ENCODE peak calls at places on chromosomes 1 and 21, in eight cellular contexts. Y is cerebellum, G is fibroblast of pulmonary artery, X is omental fat pad, S is heart right ventricle, T is iPS DF 19.7, N is AML-193, Q is stromal cell of bone marrow. Z is an unnamed sample.

GRCh38 chr21:24456358-24456757 is 1150.9 kb downstream of the MRPL39 start:
- DNase-seq in Y (no peak), G (peak), X (no peak), S (no peak), T (no peak), N (no peak), Q (no peak), Z (no peak)

GRCh38 chr1:29521846-29522580 is 285.7 kb downstream of the PTPRU start:
- DNase-seq in Y (no peak), G (no peak), X (no peak), S (no peak), T (no peak), N (no peak), Q (no peak), Z (no peak)

GRCh38 chr1:156492591-156493080 is 7.9 kb downstream of the MEF2D start:
- DNase-seq in Y (no peak), G (no peak), X (no peak), S (no peak), T (no peak), N (no peak), Q (no peak), Z (peak)

GRCh38 chr1:938088-938683 is 14.5 kb downstream of the SAMD11 start:
- DNase-seq in Y (no peak), G (peak), X (no peak), S (no peak), T (no peak), N (peak), Q (no peak), Z (peak)

GRCh38 chr1:27643626-27644368 is 8.8 kb upstream of the FGR start:
- DNase-seq in Y (no peak), G (peak), X (no peak), S (peak), T (no peak), N (peak), Q (peak), Z (peak)

GRCh38 chr1:209634005-209634737 is 18.1 kb downstream of the LAMB3 start:
- DNase-seq in Y (no peak), G (no peak), X (no peak), S (no peak), T (no peak), N (no peak), Q (no peak), Z (no peak)

GRCh38 chr1:20439282-20439681 is 46.7 kb downstream of the CAMK2N1 start:
- DNase-seq in Y (no peak), G (peak), X (no peak), S (no peak), T (no peak), N (no peak), Q (no peak), Z (peak)

GRCh38 chr1:38243106-38243505 is 196.5 kb upstream of the POU3F1 start:
- DNase-seq in Y (no peak), G (no peak), X (no peak), S (no peak), T (no peak), N (no peak), Q (no peak), Z (no peak)

GRCh38 chr1:235648954-235649721 is 446 bp downstream of the GNG4 start:
- DNase-seq in Y (peak), G (peak), X (peak), S (peak), T (no peak), N (peak), Q (peak), Z (peak)

GRCh38 chr1:62295921-62296451 is 23.2 kb downstream of the KANK4 start:
- DNase-seq in Y (no peak), G (peak), X (no peak), S (no peak), T (no peak), N (peak), Q (peak), Z (peak)

GRCh38 chr1:2304921-2305681 is 77.0 kb downstream of the SKI start:
- DNase-seq in Y (no peak), G (no peak), X (no peak), S (no peak), T (no peak), N (no peak), Q (no peak), Z (no peak)

GRCh38 chr21:45513003-45513706 is 29.1 kb downstream of the SLC19A1 start:
- DNase-seq in Y (no peak), G (no peak), X (no peak), S (no peak), T (no peak), N (no peak), Q (no peak), Z (no peak)

GRCh38 chr1:43772978-43773377 is 65.6 kb downstream of the ST3GAL3 start:
- DNase-seq in Y (no peak), G (no peak), X (no peak), S (no peak), T (no peak), N (no peak), Q (no peak), Z (no peak)

GRCh38 chr21:44530221-44530902 is 9.6 kb downstream of the KRTAP10-1 start:
- DNase-seq in Y (no peak), G (no peak), X (no peak), S (no peak), T (no peak), N (no peak), Q (no peak), Z (no peak)

GRCh38 chr1:55504306-55504706 is 289.1 kb upstream of the USP24 start:
- DNase-seq in Y (no peak), G (no peak), X (no peak), S (no peak), T (no peak), N (no peak), Q (no peak), Z (no peak)

GRCh38 chr21:39633770-39634181 is 21.0 kb downstream of the B3GALT5 start:
- DNase-seq in Y (no peak), G (peak), X (no peak), S (no peak), T (no peak), N (no peak), Q (peak), Z (peak)

GRCh38 chr1:2925923-2926322 is 95.3 kb upstream of the ACTRT2 start:
- DNase-seq in Y (no peak), G (no peak), X (no peak), S (peak), T (no peak), N (no peak), Q (no peak), Z (peak)

GRCh38 chr1:210446479-210446878 is 117.8 kb downstream of the HHAT start:
- DNase-seq in Y (no peak), G (no peak), X (no peak), S (no peak), T (no peak), N (no peak), Q (no peak), Z (no peak)

GRCh38 chr1:61674221-61674620 is 50.7 kb downstream of the TM2D1 start:
- DNase-seq in Y (no peak), G (peak), X (no peak), S (no peak), T (no peak), N (no peak), Q (no peak), Z (peak)

GRCh38 chr1:234265861-234266260 is 107.4 kb upstream of the COA6 start:
- DNase-seq in Y (no peak), G (no peak), X (no peak), S (no peak), T (no peak), N (no peak), Q (no peak), Z (no peak)

GRCh38 chr1:56459260-56459659 is 120.1 kb downstream of the PLPP3 start:
- DNase-seq in Y (no peak), G (no peak), X (no peak), S (no peak), T (no peak), N (no peak), Q (no peak), Z (no peak)

GRCh38 chr1:40662151-40662550 is 3.3 kb downstream of the RIMS3 start:
- DNase-seq in Y (no peak), G (no peak), X (no peak), S (no peak), T (no peak), N (no peak), Q (no peak), Z (peak)

GRCh38 chr21:26070822-26071425 is 99.6 kb downstream of the APP start:
- DNase-seq in Y (peak), G (peak), X (no peak), S (peak), T (no peak), N (no peak), Q (peak), Z (peak)

GRCh38 chr1:218478336-218478735 is 133.2 kb downstream of the TGFB2 start:
- DNase-seq in Y (no peak), G (no peak), X (no peak), S (no peak), T (no peak), N (no peak), Q (no peak), Z (peak)

GRCh38 chr1:33342041-33342723 is 21.3 kb upstream of the A3GALT2 start:
- DNase-seq in Y (no peak), G (peak), X (peak), S (peak), T (peak), N (no peak), Q (peak), Z (peak)

GRCh38 chr1:205774277-205775014 is 836 bp downstream of the RAB29 start:
- DNase-seq in Y (no peak), G (peak), X (no peak), S (no peak), T (no peak), N (peak), Q (no peak), Z (peak)

GRCh38 chr21:45867671-45868081 is 113.9 kb upstream of the COL6A1 start:
- DNase-seq in Y (no peak), G (no peak), X (no peak), S (no peak), T (no peak), N (no peak), Q (no peak), Z (no peak)

GRCh38 chr1:222370911-222371717 is 176.8 kb downstream of the HHIPL2 start:
- DNase-seq in Y (no peak), G (peak), X (no peak), S (no peak), T (no peak), N (no peak), Q (peak), Z (peak)

GRCh38 chr1:161725888-161726630 is 4.7 kb downstream of the FCRLB start:
- DNase-seq in Y (peak), G (peak), X (no peak), S (peak), T (no peak), N (peak), Q (peak), Z (peak)

GRCh38 chr1:7135463-7135862 is 350.2 kb downstream of the CAMTA1 start:
- DNase-seq in Y (no peak), G (no peak), X (no peak), S (no peak), T (no peak), N (no peak), Q (no peak), Z (no peak)

GRCh38 chr1:178961868-178962267 is 63.8 kb upstream of the FAM20B start:
- DNase-seq in Y (no peak), G (no peak), X (no peak), S (no peak), T (no peak), N (no peak), Q (no peak), Z (no peak)

Z was measured in GM23248.